ENCODE peak calls at places on chromosomes 12 and 14, in four cellular contexts. K is activated effector memory CD4-positive, alpha-beta T cell treated with Interleukin-2 at 50 U/mL for 16 hours; H is NCI-H1417; S is stromal cell of bone marrow. M is an unnamed sample.

GRCh38 chr14:96632363-96632758 is 130.2 kb downstream of the PAPOLA start:
- DNase-seq in K (no peak), H (no peak), S (no peak), M (no peak)

GRCh38 chr12:120835657-120836056 is 68.5 kb downstream of the SPPL3 start:
- DNase-seq in K (no peak), H (peak), S (no peak), M (no peak)

GRCh38 chr12:21516281-21516680 is 9.8 kb upstream of the SPX start:
- DNase-seq in K (no peak), H (no peak), S (no peak), M (no peak)

GRCh38 chr12:49089831-49090773 is 4.5 kb downstream of the DHH start:
- DNase-seq in K (peak), H (no peak), S (no peak), M (no peak)

GRCh38 chr14:90111895-90112534 is 50.2 kb downstream of the KCNK13 start:
- DNase-seq in K (no peak), H (no peak), S (peak), M (no peak)

GRCh38 chr14:73265721-73266046 is 28.4 kb downstream of the PAPLN start:
- DNase-seq in K (no peak), H (no peak), S (no peak), M (no peak)

GRCh38 chr14:79665556-79665955 is 545.7 kb downstream of the DIO2 start:
- DNase-seq in K (no peak), H (no peak), S (no peak), M (no peak)

GRCh38 chr14:36268957-36269734 is 51.3 kb downstream of the MBIP start:
- DNase-seq in K (no peak), H (peak), S (no peak), M (no peak)

GRCh38 chr14:20485900-20486299 is 16.7 kb downstream of the PNP start:
- DNase-seq in K (no peak), H (no peak), S (no peak), M (no peak)

GRCh38 chr12:64806593-64806992 is 17.9 kb upstream of the TBC1D30 start:
- DNase-seq in K (no peak), H (no peak), S (no peak), M (no peak)

GRCh38 chr12:23906329-23906728 is 43.1 kb downstream of the SOX5 start:
- DNase-seq in K (no peak), H (no peak), S (no peak), M (no peak)

M was measured in Panc1.